ENCODE peak calls at places on chromosome 4, in eight cellular contexts. J, H, M, S, V, W, A and N are unnamed samples.

GRCh38 chr4:185916683-185917082 is 104.7 kb upstream of the SORBS2 start:
- DNase-seq in V (no peak), S (no peak), J (no peak), H (no peak), M (no peak), W (no peak), A (no peak), N (no peak)

GRCh38 chr4:127997534-127998388 is 32.6 kb downstream of the ABHD18 start:
- DNase-seq in H (no peak), M (peak; percentile 7), S (peak; percentile 32), J (peak; percentile 16), V (no peak), A (peak; percentile 53), W (no peak), N (no peak)

GRCh38 chr4:139540161-139540560 is 15.9 kb downstream of the SETD7 start:
- DNase-seq in W (no peak), V (no peak), M (no peak), H (no peak), J (no peak), S (no peak), A (no peak), N (no peak)

GRCh38 chr4:600166-600565 is 24.1 kb upstream of the TMEM271 start:
- DNase-seq in H (no peak), W (no peak), S (no peak), J (no peak), M (no peak), A (no peak), V (no peak), N (no peak)

GRCh38 chr4:161595230-161595771 is 568.5 kb downstream of the FSTL5 start:
- DNase-seq in W (no peak), A (no peak), S (no peak), H (no peak), M (no peak), V (no peak), J (no peak), N (no peak)

GRCh38 chr4:163017135-163017534 is 149.6 kb downstream of the NAF1 start:
- DNase-seq in A (no peak), M (no peak), W (no peak), S (no peak), J (no peak), H (no peak), V (no peak), N (no peak)

GRCh38 chr4:15702941-15703403 is at the start of gene BST1:
- DNase-seq in W (peak; percentile 61), V (peak; percentile 41), S (peak; percentile 30), H (peak; percentile 74), J (peak; percentile 32), M (no peak), A (peak; percentile 51), N (peak; percentile 50)

GRCh38 chr4:182600093-182600492 is 317.1 kb downstream of the DCTD start:
- DNase-seq in S (peak; percentile 65), W (no peak), H (no peak), A (no peak), M (no peak), J (no peak), V (no peak), N (no peak)

GRCh38 chr4:39048291-39048690 is 13.7 kb upstream of the KLHL5 start:
- DNase-seq in H (no peak), M (no peak), W (no peak), J (no peak), S (no peak), A (no peak), V (no peak), N (no peak)

GRCh38 chr4:169338246-169338645 is 67.5 kb upstream of the SH3RF1 start:
- DNase-seq in W (no peak), A (no peak), S (peak; percentile 25), J (no peak), V (no peak), M (peak; percentile 63), H (no peak), N (no peak)

GRCh38 chr4:141746026-141746425 is 109.6 kb downstream of the IL15 start:
- DNase-seq in S (no peak), J (no peak), W (no peak), V (no peak), H (no peak), A (no peak), M (no peak), N (no peak)

GRCh38 chr4:80264352-80264647 is 2.2 kb upstream of the FGF5 start:
- DNase-seq in J (no peak), V (no peak), M (no peak), A (no peak), H (no peak), W (no peak), S (no peak), N (no peak)

GRCh38 chr4:80265571-80266266 is 745 bp upstream of the FGF5 start:
- DNase-seq in J (no peak), S (peak; percentile 85), V (no peak), H (no peak), W (no peak), A (no peak), M (no peak), N (no peak)

GRCh38 chr4:80264825-80265224 is 1.6 kb upstream of the FGF5 start:
- DNase-seq in A (no peak), W (no peak), H (no peak), M (no peak), V (no peak), J (no peak), S (no peak), N (no peak)

GRCh38 chr4:80261989-80262600 is 4.4 kb upstream of the FGF5 start:
- DNase-seq in V (no peak), H (no peak), A (no peak), M (no peak), J (no peak), S (no peak), W (no peak), N (no peak)

GRCh38 chr4:80263541-80264351 is 2.7 kb upstream of the FGF5 start:
- DNase-seq in J (no peak), M (no peak), V (no peak), S (no peak), W (no peak), A (no peak), H (no peak), N (no peak)
- TF ChIP-seq CTCF in J (no peak), M (no peak), V (no peak), S (peak; percentile 16), W (no peak), A (no peak), H (no peak), N (no peak)

GRCh38 chr4:145887241-145887964 is 51.2 kb downstream of the ZNF827 start:
- DNase-seq in H (no peak), S (peak; percentile 74), M (peak; percentile 28), A (peak; percentile 37), W (no peak), V (no peak), J (no peak), N (no peak)

GRCh38 chr4:145890689-145891088 is 47.9 kb downstream of the ZNF827 start:
- DNase-seq in J (no peak), H (no peak), S (no peak), A (no peak), W (no peak), M (no peak), V (no peak), N (no peak)

GRCh38 chr4:145885666-145886065 is 53.0 kb downstream of the ZNF827 start:
- DNase-seq in H (no peak), W (no peak), V (no peak), S (no peak), J (no peak), M (no peak), A (no peak), N (no peak)

GRCh38 chr4:145886871-145887240 is 51.8 kb downstream of the ZNF827 start:
- DNase-seq in S (no peak), W (no peak), J (no peak), A (no peak), V (no peak), M (no peak), H (no peak), N (no peak)

DNA sequence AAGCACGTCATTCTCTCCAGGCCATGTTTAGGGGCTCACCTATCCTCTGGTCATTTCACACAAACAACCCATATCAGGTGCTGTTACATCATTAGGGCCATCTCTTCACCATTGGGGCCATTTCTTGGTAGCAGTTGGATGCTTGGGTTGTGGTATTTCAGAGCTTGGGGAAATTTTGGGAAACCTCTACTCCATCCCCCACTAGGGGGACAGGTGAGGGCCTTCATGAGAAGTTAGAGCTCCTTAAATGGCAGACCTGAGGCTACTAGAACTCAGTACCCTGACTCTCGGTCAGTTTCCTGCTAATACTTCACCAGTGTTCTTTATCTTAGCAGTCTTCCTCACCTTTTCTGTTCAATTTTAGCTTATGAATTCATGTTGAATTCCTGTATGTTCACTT is 50.2 kb downstream of the ZNF827 start:
- DNase-seq in A (no peak), M (no peak), J (no peak), S (no peak), W (no peak), V (no peak), H (no peak), N (no peak)
- TF ChIP-seq CTCF in A (peak; percentile 23), M (no peak), J (no peak), S (peak; percentile 48), W (no peak), V (no peak), H (no peak), N (no peak)

DNA sequence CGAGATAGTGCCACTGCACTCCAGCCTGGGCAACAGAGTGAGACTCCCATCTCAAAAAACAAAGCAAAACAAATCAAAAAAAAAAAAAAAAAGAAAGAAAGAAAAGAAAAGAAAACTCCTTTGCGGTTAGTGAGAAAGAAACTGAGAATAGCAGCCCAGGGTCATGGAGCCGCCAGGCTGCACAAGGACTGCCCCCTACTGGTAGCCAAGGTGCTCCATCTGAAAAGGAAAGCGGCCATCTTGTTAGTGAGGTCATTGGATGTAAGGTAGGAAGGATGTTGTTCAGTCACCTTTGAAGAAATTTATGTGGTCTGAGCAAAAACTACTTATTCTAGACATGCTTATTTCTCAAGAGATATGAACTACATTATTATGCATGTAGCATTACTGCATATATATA is 660.6 kb upstream of the TENM3 start:
- DNase-seq in J (no peak), A (no peak), M (no peak), S (no peak), W (no peak), H (no peak), V (no peak), N (no peak)
- TF ChIP-seq CTCF in J (no peak), A (peak; percentile 5), M (no peak), S (peak; percentile 46), W (no peak), H (no peak), V (no peak), N (no peak)

GRCh38 chr4:6718932-6719610 is 3.1 kb downstream of the BLOC1S4 start:
- DNase-seq in H (no peak), V (no peak), W (no peak), A (no peak), J (no peak), S (no peak), M (no peak), N (no peak)

GRCh38 chr4:6715704-6716017 is 313 bp upstream of the BLOC1S4 start:
- DNase-seq in J (no peak), W (no peak), A (no peak), V (no peak), S (no peak), M (no peak), H (no peak), N (no peak)

GRCh38 chr4:6716958-6717655 is 1.1 kb downstream of the BLOC1S4 start:
- DNase-seq in M (no peak), W (no peak), J (no peak), A (no peak), V (no peak), S (no peak), H (no peak), N (no peak)

GRCh38 chr4:6714954-6715353 is 1.0 kb upstream of the BLOC1S4 start:
- DNase-seq in A (no peak), J (no peak), M (no peak), V (no peak), W (no peak), S (no peak), H (no peak), N (no peak)

GRCh38 chr4:6716018-6716911 is at the start of gene BLOC1S4:
- DNase-seq in H (peak; percentile 90), A (peak; percentile 95), J (peak; percentile 86), W (peak; percentile 87), M (no peak), V (peak; percentile 51), S (peak; percentile 72), N (peak; percentile 87)
- TF ChIP-seq CTCF in H (peak; percentile 53), A (no peak), J (peak; percentile 25), W (peak; percentile 8), M (peak; percentile 24), V (no peak), S (peak; percentile 46), N (no peak)